ENCODE peak calls at places on chromosomes 11 and 22, in seven cellular contexts. One of them, this sample, is unnamed.

GRCh38 chr22:36056980-36057379 is 28.4 kb upstream of the RBFOX2 start:
- DNase-seq in mammary epithelial cell: peak
- DNase-seq in NCI-H510A treated with DMSO at 0.1 percent for 48 hours: no peak
- DNase-seq in D721Med: no peak
- DNase-seq in GM12864: no peak
- DNase-seq in EL: peak
- DNase-seq in dermis microvascular lymphatic vessel endothelial cell: no peak
- DNase-seq in this sample: no peak

GRCh38 chr11:2699185-2699530 is 636 bp downstream of the KCNQ1OT1 start:
- DNase-seq in mammary epithelial cell: peak
- DNase-seq in NCI-H510A treated with DMSO at 0.1 percent for 48 hours: no peak
- DNase-seq in D721Med: no peak
- DNase-seq in GM12864: no peak
- DNase-seq in EL: peak
- DNase-seq in dermis microvascular lymphatic vessel endothelial cell: peak
- DNase-seq in this sample: no peak

GRCh38 chr22:35548762-35549106 is 8.1 kb downstream of the RASD2 start:
- DNase-seq in mammary epithelial cell: no peak
- DNase-seq in NCI-H510A treated with DMSO at 0.1 percent for 48 hours: no peak
- DNase-seq in D721Med: no peak
- DNase-seq in GM12864: no peak
- DNase-seq in EL: no peak
- DNase-seq in dermis microvascular lymphatic vessel endothelial cell: no peak
- DNase-seq in this sample: no peak

GRCh38 chr11:27116684-27117083 is 76.1 kb downstream of the BBOX1 start:
- DNase-seq in mammary epithelial cell: no peak
- DNase-seq in NCI-H510A treated with DMSO at 0.1 percent for 48 hours: no peak
- DNase-seq in D721Med: no peak
- DNase-seq in GM12864: no peak
- DNase-seq in EL: peak
- DNase-seq in dermis microvascular lymphatic vessel endothelial cell: peak
- DNase-seq in this sample: no peak

GRCh38 chr11:36500315-36500721 is 9.8 kb downstream of the TRAF6 start:
- DNase-seq in mammary epithelial cell: peak
- DNase-seq in NCI-H510A treated with DMSO at 0.1 percent for 48 hours: no peak
- DNase-seq in D721Med: no peak
- DNase-seq in GM12864: no peak
- DNase-seq in EL: peak
- DNase-seq in dermis microvascular lymphatic vessel endothelial cell: peak
- DNase-seq in this sample: no peak

GRCh38 chr11:119856681-119857485 is 127.9 kb upstream of the NECTIN1 start:
- DNase-seq in mammary epithelial cell: no peak
- DNase-seq in NCI-H510A treated with DMSO at 0.1 percent for 48 hours: no peak
- DNase-seq in D721Med: no peak
- DNase-seq in GM12864: no peak
- DNase-seq in EL: no peak
- DNase-seq in dermis microvascular lymphatic vessel endothelial cell: no peak
- DNase-seq in this sample: no peak

GRCh38 chr22:44369916-44370804 is 57.4 kb upstream of the SHISAL1 start:
- DNase-seq in mammary epithelial cell: no peak
- DNase-seq in NCI-H510A treated with DMSO at 0.1 percent for 48 hours: no peak
- DNase-seq in D721Med: no peak
- DNase-seq in GM12864: no peak
- DNase-seq in EL: no peak
- DNase-seq in dermis microvascular lymphatic vessel endothelial cell: no peak
- DNase-seq in this sample: no peak

GRCh38 chr11:72614381-72614780 is 59.8 kb downstream of the PDE2A start:
- DNase-seq in mammary epithelial cell: no peak
- DNase-seq in NCI-H510A treated with DMSO at 0.1 percent for 48 hours: no peak
- DNase-seq in D721Med: no peak
- DNase-seq in GM12864: no peak
- DNase-seq in EL: peak
- DNase-seq in dermis microvascular lymphatic vessel endothelial cell: no peak
- DNase-seq in this sample: no peak

GRCh38 chr11:44561275-44561781 is 4.1 kb upstream of the CD82 start:
- DNase-seq in mammary epithelial cell: peak
- DNase-seq in NCI-H510A treated with DMSO at 0.1 percent for 48 hours: no peak
- DNase-seq in D721Med: no peak
- DNase-seq in GM12864: no peak
- DNase-seq in EL: peak
- DNase-seq in dermis microvascular lymphatic vessel endothelial cell: peak
- DNase-seq in this sample: peak

GRCh38 chr11:119065369-119065768 is 2.2 kb upstream of the VPS11 start:
- DNase-seq in mammary epithelial cell: no peak
- DNase-seq in NCI-H510A treated with DMSO at 0.1 percent for 48 hours: peak
- DNase-seq in D721Med: no peak
- DNase-seq in GM12864: no peak
- DNase-seq in EL: peak
- DNase-seq in dermis microvascular lymphatic vessel endothelial cell: peak
- DNase-seq in this sample: no peak

GRCh38 chr22:37808294-37808657 is 542 bp downstream of the GCAT start:
- DNase-seq in mammary epithelial cell: peak
- DNase-seq in NCI-H510A treated with DMSO at 0.1 percent for 48 hours: no peak
- DNase-seq in D721Med: peak
- DNase-seq in GM12864: no peak
- DNase-seq in EL: peak
- DNase-seq in dermis microvascular lymphatic vessel endothelial cell: no peak
- DNase-seq in this sample: no peak

GRCh38 chr11:130599073-130599654 is 150.7 kb downstream of the ADAMTS15 start:
- DNase-seq in mammary epithelial cell: no peak
- DNase-seq in NCI-H510A treated with DMSO at 0.1 percent for 48 hours: no peak
- DNase-seq in D721Med: no peak
- DNase-seq in GM12864: no peak
- DNase-seq in EL: no peak
- DNase-seq in dermis microvascular lymphatic vessel endothelial cell: no peak
- DNase-seq in this sample: no peak

This sample was measured in NCI-H345.